ENCODE peak calls at places on chromosome 17, in eight cellular contexts. One of them, this sample, is unnamed. For H3K9me2, the result is how much of the 10 kb centered on the place peaks cover.

GRCh38 chr17:57442914-57443571 is 186.7 kb downstream of the MSI2 start:
- DNase-seq in HCT116: no peak
- DNase-seq in PC-3: peak
- DNase-seq in GM23338: no peak
- DNase-seq in MM.1S: no peak
- DNase-seq in PC-9: no peak
- DNase-seq in hepatocyte: no peak
- DNase-seq in Karpas-422: peak
- DNase-seq in this sample: peak

GRCh38 chr17:40915199-40915661 is 22.2 kb downstream of the KRT23 start:
- DNase-seq in HCT116: peak
- DNase-seq in PC-3: peak
- DNase-seq in GM23338: no peak
- DNase-seq in MM.1S: no peak
- DNase-seq in PC-9: no peak
- DNase-seq in hepatocyte: peak
- DNase-seq in Karpas-422: no peak
- DNase-seq in this sample: peak

GRCh38 chr17:66451188-66452149 is 149.1 kb downstream of the PRKCA start:
- DNase-seq in HCT116: no peak
- DNase-seq in PC-3: no peak
- DNase-seq in GM23338: peak
- DNase-seq in MM.1S: no peak
- DNase-seq in PC-9: no peak
- DNase-seq in hepatocyte: peak
- DNase-seq in Karpas-422: peak
- DNase-seq in this sample: no peak

GRCh38 chr17:45246861-45247428 is 14.9 kb downstream of the SPATA32 start:
- DNase-seq in HCT116: no peak
- DNase-seq in PC-3: peak
- DNase-seq in GM23338: peak
- DNase-seq in MM.1S: no peak
- DNase-seq in PC-9: no peak
- DNase-seq in hepatocyte: peak
- DNase-seq in Karpas-422: peak
- DNase-seq in this sample: peak

GRCh38 chr17:82882715-82883446 is 43.1 kb upstream of the ZNF750 start:
- DNase-seq in HCT116: no peak
- DNase-seq in PC-3: no peak
- DNase-seq in GM23338: no peak
- DNase-seq in MM.1S: no peak
- DNase-seq in PC-9: no peak
- DNase-seq in hepatocyte: peak
- DNase-seq in Karpas-422: no peak
- DNase-seq in this sample: no peak

GRCh38 chr17:20313306-20313705 is 154.0 kb downstream of the LGALS9B start:
- DNase-seq in HCT116: no peak
- DNase-seq in PC-3: no peak
- DNase-seq in GM23338: no peak
- DNase-seq in MM.1S: no peak
- DNase-seq in PC-9: no peak
- DNase-seq in hepatocyte: no peak
- DNase-seq in Karpas-422: no peak
- DNase-seq in this sample: no peak

GRCh38 chr17:49287481-49287880 is 56.9 kb upstream of the PHOSPHO1 start:
- DNase-seq in HCT116: no peak
- DNase-seq in PC-3: no peak
- DNase-seq in GM23338: no peak
- DNase-seq in MM.1S: no peak
- DNase-seq in PC-9: no peak
- DNase-seq in hepatocyte: no peak
- DNase-seq in Karpas-422: no peak
- DNase-seq in this sample: no peak

GRCh38 chr17:58204796-58205195 is 12.3 kb downstream of the EPX start:
- DNase-seq in HCT116: no peak
- DNase-seq in PC-3: no peak
- DNase-seq in GM23338: no peak
- DNase-seq in MM.1S: no peak
- DNase-seq in PC-9: no peak
- DNase-seq in hepatocyte: no peak
- DNase-seq in Karpas-422: no peak
- DNase-seq in this sample: no peak

GRCh38 chr17:48051706-48052486 is 3.7 kb downstream of the NFE2L1 start:
- DNase-seq in HCT116: no peak
- DNase-seq in PC-3: no peak
- DNase-seq in GM23338: peak
- DNase-seq in MM.1S: no peak
- DNase-seq in PC-9: peak
- DNase-seq in hepatocyte: peak
- DNase-seq in Karpas-422: no peak
- DNase-seq in this sample: peak

GRCh38 chr17:7927596-7927995 is 2.1 kb downstream of the KCNAB3 start:
- DNase-seq in HCT116: no peak
- DNase-seq in PC-3: no peak
- DNase-seq in GM23338: no peak
- DNase-seq in MM.1S: no peak
- DNase-seq in PC-9: no peak
- DNase-seq in hepatocyte: no peak
- DNase-seq in Karpas-422: no peak
- DNase-seq in this sample: no peak

GRCh38 chr17:6495450-6496115 is 51.3 kb downstream of the PIMREG start:
- DNase-seq in HCT116: no peak
- DNase-seq in PC-3: no peak
- DNase-seq in GM23338: no peak
- DNase-seq in MM.1S: no peak
- DNase-seq in PC-9: no peak
- DNase-seq in hepatocyte: no peak
- DNase-seq in Karpas-422: no peak
- DNase-seq in this sample: no peak

GRCh38 chr17:50137050-50137449 is 7.1 kb upstream of the SAMD14 start:
- DNase-seq in HCT116: no peak
- DNase-seq in PC-3: no peak
- DNase-seq in GM23338: no peak
- DNase-seq in MM.1S: no peak
- DNase-seq in PC-9: no peak
- DNase-seq in hepatocyte: no peak
- DNase-seq in Karpas-422: no peak
- DNase-seq in this sample: no peak

GRCh38 chr17:2138768-2139167 is 83.9 kb downstream of the HIC1 start:
- DNase-seq in HCT116: no peak
- DNase-seq in PC-3: no peak
- DNase-seq in GM23338: no peak
- DNase-seq in MM.1S: peak
- DNase-seq in PC-9: peak
- DNase-seq in hepatocyte: peak
- DNase-seq in Karpas-422: no peak
- DNase-seq in this sample: peak

GRCh38 chr17:29744121-29744520 is 121.4 kb upstream of the CORO6 start:
- DNase-seq in HCT116: no peak
- DNase-seq in PC-3: no peak
- DNase-seq in GM23338: no peak
- DNase-seq in MM.1S: no peak
- DNase-seq in PC-9: no peak
- DNase-seq in hepatocyte: no peak
- DNase-seq in Karpas-422: no peak
- DNase-seq in this sample: no peak

GRCh38 chr17:42027961-42028790 is 8.3 kb downstream of the NKIRAS2 start:
- DNase-seq in HCT116: peak
- DNase-seq in PC-3: peak
- DNase-seq in GM23338: peak
- DNase-seq in MM.1S: no peak
- DNase-seq in PC-9: no peak
- DNase-seq in hepatocyte: peak
- DNase-seq in Karpas-422: peak
- DNase-seq in this sample: peak

GRCh38 chr17:27986805-27987684 is 55.4 kb upstream of the NLK start:
- DNase-seq in HCT116: no peak
- DNase-seq in PC-3: no peak
- DNase-seq in GM23338: no peak
- DNase-seq in MM.1S: no peak
- DNase-seq in PC-9: no peak
- DNase-seq in hepatocyte: no peak
- DNase-seq in Karpas-422: no peak
- DNase-seq in this sample: no peak

GRCh38 chr17:45345554-45346254 is 28.9 kb upstream of the MAP3K14 start:
- DNase-seq in HCT116: no peak
- DNase-seq in PC-3: no peak
- DNase-seq in GM23338: no peak
- DNase-seq in MM.1S: no peak
- DNase-seq in PC-9: no peak
- DNase-seq in hepatocyte: peak
- DNase-seq in Karpas-422: no peak
- DNase-seq in this sample: peak

GRCh38 chr17:45115871-45116270 is 16.4 kb downstream of the PLCD3 start:
- DNase-seq in HCT116: no peak
- DNase-seq in PC-3: no peak
- DNase-seq in GM23338: no peak
- DNase-seq in MM.1S: no peak
- DNase-seq in PC-9: no peak
- DNase-seq in hepatocyte: no peak
- DNase-seq in Karpas-422: no peak
- DNase-seq in this sample: no peak

GRCh38 chr17:68433911-68434503 is 23.3 kb downstream of the WIPI1 start:
- DNase-seq in HCT116: no peak
- DNase-seq in PC-3: no peak
- DNase-seq in GM23338: no peak
- DNase-seq in MM.1S: no peak
- DNase-seq in PC-9: no peak
- DNase-seq in hepatocyte: no peak
- DNase-seq in Karpas-422: no peak
- DNase-seq in this sample: no peak

GRCh38 chr17:68432086-68432864 is 25.0 kb downstream of the WIPI1 start:
- DNase-seq in HCT116: no peak
- DNase-seq in PC-3: no peak
- DNase-seq in GM23338: no peak
- DNase-seq in MM.1S: no peak
- DNase-seq in PC-9: no peak
- DNase-seq in hepatocyte: no peak
- DNase-seq in Karpas-422: no peak
- DNase-seq in this sample: no peak

GRCh38 chr17:68431045-68431608 is 26.2 kb downstream of the WIPI1 start:
- DNase-seq in HCT116: no peak
- DNase-seq in PC-3: no peak
- DNase-seq in GM23338: no peak
- DNase-seq in MM.1S: no peak
- DNase-seq in PC-9: no peak
- DNase-seq in hepatocyte: no peak
- DNase-seq in Karpas-422: no peak
- DNase-seq in this sample: no peak

GRCh38 chr17:68431661-68432071 is 25.6 kb downstream of the WIPI1 start:
- DNase-seq in HCT116: peak
- DNase-seq in PC-3: peak
- DNase-seq in GM23338: peak
- DNase-seq in MM.1S: no peak
- DNase-seq in PC-9: no peak
- DNase-seq in hepatocyte: peak
- DNase-seq in Karpas-422: peak
- DNase-seq in this sample: peak

GRCh38 chr17:68433211-68433610 is 24.1 kb downstream of the WIPI1 start:
- DNase-seq in HCT116: no peak
- DNase-seq in PC-3: no peak
- DNase-seq in GM23338: no peak
- DNase-seq in MM.1S: no peak
- DNase-seq in PC-9: no peak
- DNase-seq in hepatocyte: no peak
- DNase-seq in Karpas-422: no peak
- DNase-seq in this sample: no peak
- H3K9me2 ChIP-seq in HCT116: under half
- H3K9me2 ChIP-seq in PC-3: under half
- H3K9me2 ChIP-seq in GM23338: under half
- H3K9me2 ChIP-seq in MM.1S: under half
- H3K9me2 ChIP-seq in PC-9: under half
- H3K9me2 ChIP-seq in hepatocyte: under half
- H3K9me2 ChIP-seq in Karpas-422: under half
- H3K9me2 ChIP-seq in this sample: under half

DNA sequence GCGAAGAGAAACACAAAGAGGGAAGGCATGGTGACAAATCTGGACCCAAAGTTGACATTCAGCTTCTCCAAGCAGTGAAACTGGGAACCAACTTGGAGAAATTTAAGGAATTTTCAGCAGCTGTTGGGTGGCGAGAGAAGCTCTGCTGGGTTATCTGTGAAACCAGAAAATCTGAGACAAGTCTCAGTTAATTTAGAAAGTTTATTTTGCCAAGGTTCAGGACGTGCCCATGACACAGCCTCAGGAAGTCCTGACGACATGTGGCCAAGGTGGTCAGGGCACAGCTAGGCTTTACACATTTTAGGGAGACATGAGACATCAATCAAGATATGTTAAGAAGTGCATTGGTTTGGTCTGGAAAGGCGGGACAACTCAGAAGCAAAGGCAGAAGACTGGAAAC is 11.2 kb upstream of the CD300LF start:
- DNase-seq in HCT116: no peak
- DNase-seq in PC-3: no peak
- DNase-seq in GM23338: no peak
- DNase-seq in MM.1S: no peak
- DNase-seq in PC-9: no peak
- DNase-seq in hepatocyte: no peak
- DNase-seq in Karpas-422: no peak
- DNase-seq in this sample: no peak
- H3K9me2 ChIP-seq in HCT116: under half
- H3K9me2 ChIP-seq in PC-3: under half
- H3K9me2 ChIP-seq in GM23338: under half
- H3K9me2 ChIP-seq in MM.1S: under half
- H3K9me2 ChIP-seq in PC-9: under half
- H3K9me2 ChIP-seq in hepatocyte: under half
- H3K9me2 ChIP-seq in Karpas-422: under half
- H3K9me2 ChIP-seq in this sample: under half

GRCh38 chr17:80747469-80747868 is 202.8 kb downstream of the RPTOR start:
- DNase-seq in HCT116: no peak
- DNase-seq in PC-3: no peak
- DNase-seq in GM23338: no peak
- DNase-seq in MM.1S: no peak
- DNase-seq in PC-9: no peak
- DNase-seq in hepatocyte: no peak
- DNase-seq in Karpas-422: no peak
- DNase-seq in this sample: no peak
- H3K9me2 ChIP-seq in HCT116: under half
- H3K9me2 ChIP-seq in PC-3: under half
- H3K9me2 ChIP-seq in GM23338: under half
- H3K9me2 ChIP-seq in MM.1S: under half
- H3K9me2 ChIP-seq in PC-9: under half
- H3K9me2 ChIP-seq in hepatocyte: under half
- H3K9me2 ChIP-seq in Karpas-422: under half
- H3K9me2 ChIP-seq in this sample: under half

DNA sequence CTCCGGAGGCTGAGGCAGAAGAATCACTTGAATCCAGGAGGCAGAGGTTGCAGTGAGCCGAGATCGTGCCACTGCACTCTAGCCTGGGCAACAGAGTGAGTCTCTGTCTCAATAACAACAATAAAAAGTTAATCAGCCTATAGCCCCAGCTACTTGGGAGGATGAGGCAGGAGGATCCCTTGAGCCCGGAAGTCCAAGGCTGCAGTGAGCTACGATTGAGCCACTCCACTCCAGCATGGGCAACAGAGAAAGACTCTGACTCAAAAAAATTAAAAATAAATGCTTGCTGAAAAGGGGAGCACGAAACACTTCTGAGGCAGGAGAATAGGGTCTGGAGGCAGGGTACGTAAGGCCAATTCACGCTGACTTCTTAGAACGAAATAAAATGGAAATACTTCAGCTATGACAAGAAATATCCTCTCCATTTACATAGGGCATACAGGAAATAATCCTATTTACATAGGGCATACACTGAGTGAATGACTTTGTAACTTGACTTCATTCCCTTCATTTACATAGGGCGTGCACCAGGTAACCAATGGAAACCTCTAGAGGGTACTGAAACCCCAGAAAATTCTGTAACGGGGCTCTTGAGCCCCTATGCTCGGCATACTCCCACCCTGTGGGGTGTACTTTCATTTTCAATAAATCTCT is 3.2 kb upstream of the PRPSAP1 start:
- DNase-seq in HCT116: no peak
- DNase-seq in PC-3: peak
- DNase-seq in GM23338: no peak
- DNase-seq in MM.1S: no peak
- DNase-seq in PC-9: no peak
- DNase-seq in hepatocyte: no peak
- DNase-seq in Karpas-422: peak
- DNase-seq in this sample: no peak
- H3K9me2 ChIP-seq in HCT116: under half
- H3K9me2 ChIP-seq in PC-3: under half
- H3K9me2 ChIP-seq in GM23338: under half
- H3K9me2 ChIP-seq in MM.1S: under half
- H3K9me2 ChIP-seq in PC-9: under half
- H3K9me2 ChIP-seq in hepatocyte: under half
- H3K9me2 ChIP-seq in Karpas-422: under half
- H3K9me2 ChIP-seq in this sample: under half

This sample was measured in GM23248.